ENCODE peak calls at places on chromosomes 4 and X, in four cellular contexts. G, Q, R and N are unnamed samples. For H3K27me3, the result is how much of the 10 kb centered on the place peaks cover.

GRCh38 chrX:38610839-38611238 is 49.5 kb downstream of the TSPAN7 start:
- DNase-seq in G (no peak), Q (no peak), R (no peak), N (no peak)

GRCh38 chr4:37653601-37654000 is 32.6 kb downstream of the RELL1 start:
- DNase-seq in G (no peak), Q (no peak), R (no peak), N (no peak)

GRCh38 chr4:6991249-6991648 is 51.9 kb upstream of the TADA2B start:
- DNase-seq in G (no peak), Q (no peak), R (no peak), N (no peak)

GRCh38 chr4:41358626-41359025 is 101.9 kb downstream of the UCHL1 start:
- DNase-seq in G (no peak), Q (no peak), R (no peak), N (no peak)

GRCh38 chr4:172547724-172548123 is 620.9 kb upstream of the GALNT7 start:
- DNase-seq in G (no peak), Q (no peak), R (no peak), N (no peak)

GRCh38 chr4:6372649-6373525 is 99.5 kb downstream of the PPP2R2C start:
- DNase-seq in G (no peak), Q (no peak), R (peak), N (no peak)

GRCh38 chrX:70504772-70505450 is 60.3 kb downstream of the DLG3 start:
- DNase-seq in G (no peak), Q (no peak), R (no peak), N (no peak)

GRCh38 chrX:19156223-19156622 is 34.0 kb upstream of the ADGRG2 start:
- DNase-seq in G (peak), Q (peak), R (no peak), N (no peak)

GRCh38 chr4:118289794-118290193 is 63.0 kb downstream of the PRSS12 start:
- DNase-seq in G (no peak), Q (no peak), R (peak), N (no peak)

GRCh38 chrX:39982927-39983326 is 114.8 kb downstream of the BCOR start:
- DNase-seq in G (no peak), Q (no peak), R (no peak), N (no peak)

GRCh38 chr4:7026107-7026506 is 17.1 kb upstream of the TADA2B start:
- DNase-seq in G (no peak), Q (no peak), R (no peak), N (no peak)

GRCh38 chr4:30721353-30722091 is 1.4 kb downstream of the PCDH7 start:
- DNase-seq in G (peak), Q (peak), R (peak), N (no peak)

GRCh38 chrX:107711521-107712041 is 64.0 kb downstream of the TSC22D3 start:
- DNase-seq in G (no peak), Q (no peak), R (no peak), N (no peak)

GRCh38 chrX:107708762-107709161 is 66.8 kb downstream of the TSC22D3 start:
- DNase-seq in G (no peak), Q (no peak), R (peak), N (no peak)

GRCh38 chrX:107709266-107709795 is 66.3 kb downstream of the TSC22D3 start:
- DNase-seq in G (no peak), Q (no peak), R (no peak), N (no peak)

GRCh38 chrX:107712231-107713204 is 63.1 kb downstream of the TSC22D3 start:
- DNase-seq in G (peak), Q (no peak), R (peak), N (peak)

GRCh38 chrX:107710617-107711391 is 64.8 kb downstream of the TSC22D3 start:
- DNase-seq in G (peak), Q (no peak), R (peak), N (peak)
- H3K27me3 ChIP-seq in G (under half), Q (under half), R (under half), N (under half)

GRCh38 chr4:88318751-88319350 is 34.5 kb upstream of the PPM1K start:
- DNase-seq in G (no peak), Q (no peak), R (no peak), N (no peak)

GRCh38 chr4:88315460-88316017 is 31.2 kb upstream of the PPM1K start:
- DNase-seq in G (no peak), Q (no peak), R (no peak), N (no peak)

GRCh38 chr4:88320174-88320779 is 35.9 kb upstream of the PPM1K start:
- DNase-seq in G (no peak), Q (no peak), R (no peak), N (no peak)

DNA sequence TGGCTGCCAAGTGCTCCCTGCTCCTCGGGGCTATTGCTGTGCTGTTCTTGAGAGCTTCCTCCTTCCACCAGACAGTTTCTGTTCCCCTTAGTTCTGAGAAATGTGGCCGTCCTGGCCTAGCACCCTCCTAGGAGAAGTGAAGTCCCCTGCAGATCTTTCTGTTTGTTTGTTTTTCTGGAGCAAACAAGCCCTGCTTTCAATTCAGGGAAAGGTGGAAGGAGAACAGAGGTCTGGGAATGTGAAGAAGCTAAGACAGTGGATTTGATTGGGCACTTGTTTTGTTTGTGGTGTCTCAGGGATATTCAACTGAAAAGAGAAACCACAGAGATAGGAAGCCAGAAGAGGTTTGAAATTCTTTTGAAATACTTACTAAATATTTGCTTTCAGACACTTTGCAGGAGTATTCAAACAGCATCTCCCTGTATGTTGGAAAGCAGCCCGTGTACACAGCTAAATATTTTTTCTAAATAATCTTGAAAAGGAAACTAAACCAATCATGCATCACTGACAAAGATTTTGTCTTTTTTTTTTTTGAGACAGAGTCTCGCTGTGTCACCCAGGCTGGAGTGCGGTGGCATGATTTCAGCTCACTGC is 36.5 kb upstream of the PPM1K start:
- DNase-seq in G (peak), Q (peak), R (no peak), N (no peak)
- H3K27ac ChIP-seq in G (peak), Q (no peak), R (no peak), N (no peak)

DNA sequence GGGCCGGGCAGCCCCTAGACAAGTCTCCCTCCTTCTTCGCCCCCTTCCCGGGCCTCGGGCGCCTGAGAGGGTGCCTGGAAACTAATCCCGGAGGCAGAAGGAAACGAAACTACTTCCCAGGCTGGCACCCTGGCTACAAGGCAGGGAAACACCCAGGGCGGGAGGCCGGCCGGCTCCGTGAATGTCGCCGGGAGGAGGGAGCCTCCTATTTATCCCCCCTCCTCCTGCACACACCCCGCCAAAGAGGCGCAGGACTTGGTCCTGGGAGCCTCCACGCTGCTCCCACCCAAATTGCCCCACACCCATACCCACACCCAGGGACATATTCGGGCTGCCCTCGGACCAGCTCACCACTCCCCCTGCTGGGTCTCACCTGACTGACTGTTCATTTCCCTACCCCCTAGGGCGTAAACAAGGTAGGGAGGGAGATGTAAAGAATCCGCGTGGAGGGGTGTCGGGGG is at the start of gene BTC:
- DNase-seq in G (peak), Q (peak), R (no peak), N (no peak)
- TF ChIP-seq CTCF in G (peak), Q (peak), R (peak), N (no peak)

GRCh38 chr4:1514612-1515011 is 108.4 kb upstream of the NKX1-1 start:
- DNase-seq in G (no peak), Q (no peak), R (no peak), N (no peak)
- H3K27me3 ChIP-seq in G (half or more), Q (under half), R (half or more), N (under half)

DNA sequence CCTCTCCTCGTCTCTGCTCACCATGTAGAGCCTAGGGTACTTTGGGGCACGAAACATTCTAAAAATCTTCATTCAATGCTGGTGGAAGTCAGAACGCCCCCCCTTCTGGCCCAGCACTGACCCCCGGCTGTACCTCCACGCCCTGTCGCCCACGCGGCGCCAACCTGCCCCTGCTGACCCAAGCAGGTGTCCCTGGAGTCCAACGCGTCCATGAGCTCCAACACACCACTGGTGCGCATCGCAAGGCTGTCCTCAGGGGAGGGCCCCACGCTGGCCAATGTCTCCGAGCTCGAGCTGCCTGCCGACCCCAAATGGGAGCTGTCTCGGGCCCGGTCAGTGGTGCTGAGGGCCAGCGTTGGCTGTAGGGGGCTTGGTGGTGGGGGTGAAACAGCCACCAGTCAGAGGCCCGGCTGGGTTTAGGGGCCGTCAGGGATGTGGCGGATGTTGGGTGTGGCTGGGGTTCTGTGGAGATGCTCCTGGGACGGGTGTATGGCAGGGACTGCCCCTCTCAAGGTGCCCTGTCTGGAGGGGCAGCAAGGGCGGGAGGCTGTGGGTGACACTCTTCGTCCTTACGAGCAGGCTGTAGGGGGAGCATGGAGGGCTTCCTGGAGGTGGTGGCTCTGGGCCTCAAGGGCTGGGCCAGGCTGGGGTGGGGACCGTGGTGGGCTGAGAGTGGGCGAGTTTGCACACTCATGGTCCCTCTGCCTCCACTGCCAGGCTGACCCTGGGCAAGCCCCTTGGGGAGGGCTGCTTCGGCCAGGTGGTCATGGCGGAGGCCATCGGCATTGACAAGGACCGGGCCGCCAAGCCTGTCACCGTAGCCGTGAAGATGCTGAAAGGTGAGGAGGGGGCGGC is 11.8 kb downstream of the FGFR3 start:
- DNase-seq in G (no peak), Q (no peak), R (no peak), N (no peak)
- H3K27ac ChIP-seq in G (no peak), Q (no peak), R (no peak), N (no peak)

DNA sequence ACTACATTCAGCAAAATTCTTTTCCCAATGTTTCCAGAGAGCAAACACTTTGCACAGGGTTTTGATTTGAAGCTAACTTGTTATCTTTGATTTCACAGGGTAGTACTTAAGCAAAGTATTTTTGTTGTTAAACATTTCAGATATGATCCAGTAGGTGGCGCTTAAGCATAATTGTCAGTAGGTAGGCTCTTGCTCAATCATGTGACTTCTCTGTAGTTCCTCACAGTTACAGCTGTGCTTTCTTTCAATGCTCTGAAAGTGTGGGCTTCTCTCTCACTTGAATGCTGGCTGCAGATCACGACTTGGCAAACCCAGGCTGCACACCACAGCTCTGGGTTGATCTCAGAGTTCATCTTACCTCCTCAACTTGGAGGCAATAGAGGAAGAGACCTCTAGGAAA is 1016.5 kb downstream of the SH3BGRL start:
- DNase-seq in G (no peak), Q (no peak), R (peak), N (no peak)
- TF ChIP-seq CTCF in G (peak), Q (peak), R (peak), N (no peak)

GRCh38 chr4:79918292-79918691 is 154.7 kb downstream of the ANTXR2 start:
- DNase-seq in G (no peak), Q (no peak), R (no peak), N (no peak)

GRCh38 chr4:79913581-79913980 is 159.4 kb downstream of the ANTXR2 start:
- DNase-seq in G (no peak), Q (no peak), R (peak), N (no peak)

GRCh38 chr4:79920454-79920853 is 152.6 kb downstream of the ANTXR2 start:
- DNase-seq in G (no peak), Q (no peak), R (no peak), N (no peak)

GRCh38 chr4:79917246-79917645 is 155.8 kb downstream of the ANTXR2 start:
- DNase-seq in G (peak), Q (peak), R (peak), N (peak)

GRCh38 chr4:79915276-79915675 is 157.8 kb downstream of the ANTXR2 start:
- DNase-seq in G (no peak), Q (no peak), R (peak), N (no peak)
- H3K27me3 ChIP-seq in G (under half), Q (under half), R (under half), N (under half)